ENCODE peak calls at places on chromosomes 7 and 10, in seven cellular contexts. Z is HS-5; O is nephron progenitor cell; U is mammary epithelial cell; H is EL; G is CD4-positive, alpha-beta memory T cell; X is NCI-H2029. Q is an unnamed sample.

GRCh38 chr10:107103174-107104025 is 61.1 kb downstream of the SORCS1 start:
- DNase-seq in X (no peak), G (no peak), H (no peak), Z (no peak), O (no peak), U (no peak), Q (no peak)

GRCh38 chr10:114306116-114306973 is 67.3 kb downstream of the VWA2 start:
- DNase-seq in G (no peak), X (no peak), Z (peak; percentile 86), U (peak; percentile 98), H (peak; percentile 98), O (no peak), Q (no peak)

GRCh38 chr7:12314199-12314598 is 89.5 kb downstream of the VWDE start:
- DNase-seq in G (no peak), H (no peak), U (no peak), Z (no peak), O (no peak), X (no peak), Q (no peak)

GRCh38 chr7:156419782-156420181 is 220.8 kb upstream of the RNF32 start:
- DNase-seq in X (no peak), O (no peak), H (no peak), Z (no peak), G (no peak), U (no peak), Q (no peak)

GRCh38 chr7:22572292-22572691 is 72.3 kb upstream of the STEAP1B start:
- DNase-seq in O (no peak), U (peak; percentile 52), G (no peak), X (no peak), Z (no peak), H (peak; percentile 93), Q (no peak)

GRCh38 chr10:29039659-29040309 is 249.1 kb upstream of the LYZL1 start:
- DNase-seq in H (peak; percentile 96), G (no peak), Z (peak; percentile 64), U (peak; percentile 6), O (no peak), X (no peak), Q (no peak)

GRCh38 chr7:585229-585711 is 65.6 kb upstream of the PDGFA start:
- DNase-seq in O (no peak), Z (no peak), U (no peak), X (no peak), G (no peak), H (no peak), Q (no peak)

GRCh38 chr7:127863082-127863481 is 168.2 kb downstream of the LRRC4 start:
- DNase-seq in X (no peak), H (no peak), G (no peak), U (no peak), Z (no peak), O (no peak), Q (no peak)

GRCh38 chr10:44386546-44387052 is 1.7 kb upstream of the CXCL12 start:
- DNase-seq in X (no peak), H (peak; percentile 74), U (peak; percentile 14), Z (no peak), O (peak; percentile 88), G (peak; percentile 11), Q (peak; percentile 5)

GRCh38 chr7:130365511-130366441 is 14.5 kb upstream of the CPA1 start:
- DNase-seq in Z (peak; percentile 68), G (no peak), U (peak; percentile 70), O (peak; percentile 45), H (peak; percentile 88), X (peak; percentile 100), Q (peak; percentile 99)

GRCh38 chr7:66739953-66740301 is 606 bp upstream of the RABGEF1 start:
- DNase-seq in Z (no peak), U (no peak), G (no peak), X (no peak), O (no peak), H (peak; percentile 9), Q (no peak)

GRCh38 chr10:21082206-21082605 is 185.1 kb upstream of the NEBL start:
- DNase-seq in O (no peak), Z (no peak), G (no peak), X (no peak), U (no peak), H (no peak), Q (no peak)

GRCh38 chr10:98516352-98516751 is 69.6 kb upstream of the HPS1 start:
- DNase-seq in H (peak; percentile 2), X (no peak), G (no peak), Z (no peak), O (no peak), U (no peak), Q (no peak)

GRCh38 chr7:102321351-102322201 is 34.7 kb downstream of the SPDYE6 start:
- DNase-seq in G (no peak), Z (no peak), H (no peak), U (no peak), O (peak; percentile 68), X (no peak), Q (peak; percentile 14)